ENCODE peak calls at places on chromosomes 2 and 18, in nine cellular contexts. One of them, this sample, is unnamed.

GRCh38 chr2:223180463-223180862 is 128.5 kb downstream of the KCNE4 start:
- DNase-seq in neural progenitor cell: no peak
- DNase-seq in IMR-90: no peak
- DNase-seq in colonic mucosa: no peak
- DNase-seq in cardiac muscle cell: no peak
- DNase-seq in PC-3: no peak
- DNase-seq in CD8-positive, alpha-beta memory T cell: no peak
- DNase-seq in CD4-positive, CD25-positive, alpha-beta regulatory T cell: no peak
- DNase-seq in heart right ventricle: no peak
- DNase-seq in this sample: no peak

GRCh38 chr2:19217203-19217602 is 141.2 kb downstream of the OSR1 start:
- DNase-seq in colonic mucosa: no peak
- DNase-seq in heart right ventricle: no peak
- DNase-seq in PC-3: no peak
- DNase-seq in neural progenitor cell: no peak
- DNase-seq in CD8-positive, alpha-beta memory T cell: no peak
- DNase-seq in CD4-positive, CD25-positive, alpha-beta regulatory T cell: no peak
- DNase-seq in IMR-90: no peak
- DNase-seq in cardiac muscle cell: peak; percentile 30
- DNase-seq in this sample: no peak

GRCh38 chr2:10717630-10718029 is 3.8 kb upstream of the ATP6V1C2 start:
- DNase-seq in neural progenitor cell: no peak
- DNase-seq in heart right ventricle: no peak
- DNase-seq in cardiac muscle cell: peak; percentile 65
- DNase-seq in IMR-90: peak; percentile 61
- DNase-seq in colonic mucosa: no peak
- DNase-seq in CD8-positive, alpha-beta memory T cell: no peak
- DNase-seq in CD4-positive, CD25-positive, alpha-beta regulatory T cell: no peak
- DNase-seq in PC-3: peak; percentile 91
- DNase-seq in this sample: peak; percentile 77

GRCh38 chr18:7676253-7676873 is 109.2 kb downstream of the PTPRM start:
- DNase-seq in cardiac muscle cell: no peak
- DNase-seq in PC-3: no peak
- DNase-seq in neural progenitor cell: no peak
- DNase-seq in CD4-positive, CD25-positive, alpha-beta regulatory T cell: no peak
- DNase-seq in CD8-positive, alpha-beta memory T cell: no peak
- DNase-seq in heart right ventricle: no peak
- DNase-seq in colonic mucosa: no peak
- DNase-seq in IMR-90: no peak
- DNase-seq in this sample: no peak

GRCh38 chr2:224268441-224268840 is 133.5 kb downstream of the FAM124B start:
- DNase-seq in PC-3: peak; percentile 97
- DNase-seq in cardiac muscle cell: peak; percentile 91
- DNase-seq in CD4-positive, CD25-positive, alpha-beta regulatory T cell: no peak
- DNase-seq in CD8-positive, alpha-beta memory T cell: no peak
- DNase-seq in neural progenitor cell: no peak
- DNase-seq in colonic mucosa: no peak
- DNase-seq in heart right ventricle: no peak
- DNase-seq in IMR-90: peak; percentile 94
- DNase-seq in this sample: peak; percentile 93

GRCh38 chr18:58534535-58535301 is 94.2 kb downstream of the ALPK2 start:
- DNase-seq in heart right ventricle: no peak
- DNase-seq in CD8-positive, alpha-beta memory T cell: no peak
- DNase-seq in IMR-90: no peak
- DNase-seq in colonic mucosa: no peak
- DNase-seq in CD4-positive, CD25-positive, alpha-beta regulatory T cell: no peak
- DNase-seq in neural progenitor cell: no peak
- DNase-seq in PC-3: no peak
- DNase-seq in cardiac muscle cell: no peak
- DNase-seq in this sample: no peak

GRCh38 chr2:5803547-5803946 is 111.4 kb downstream of the SOX11 start:
- DNase-seq in CD8-positive, alpha-beta memory T cell: no peak
- DNase-seq in heart right ventricle: no peak
- DNase-seq in PC-3: no peak
- DNase-seq in cardiac muscle cell: no peak
- DNase-seq in neural progenitor cell: peak; percentile 79
- DNase-seq in CD4-positive, CD25-positive, alpha-beta regulatory T cell: no peak
- DNase-seq in colonic mucosa: no peak
- DNase-seq in IMR-90: peak; percentile 89
- DNase-seq in this sample: peak; percentile 26

GRCh38 chr2:203909192-203909945 is 27.2 kb upstream of the ICOS start:
- DNase-seq in IMR-90: peak; percentile 80
- DNase-seq in CD4-positive, CD25-positive, alpha-beta regulatory T cell: no peak
- DNase-seq in PC-3: peak; percentile 67
- DNase-seq in neural progenitor cell: peak; percentile 53
- DNase-seq in cardiac muscle cell: peak; percentile 79
- DNase-seq in heart right ventricle: no peak
- DNase-seq in colonic mucosa: peak; percentile 37
- DNase-seq in CD8-positive, alpha-beta memory T cell: no peak
- DNase-seq in this sample: peak; percentile 84

GRCh38 chr2:31397099-31397498 is 17.4 kb downstream of the XDH start:
- DNase-seq in CD8-positive, alpha-beta memory T cell: no peak
- DNase-seq in cardiac muscle cell: no peak
- DNase-seq in PC-3: no peak
- DNase-seq in IMR-90: no peak
- DNase-seq in colonic mucosa: no peak
- DNase-seq in heart right ventricle: peak; percentile 58
- DNase-seq in CD4-positive, CD25-positive, alpha-beta regulatory T cell: no peak
- DNase-seq in neural progenitor cell: no peak
- DNase-seq in this sample: no peak

GRCh38 chr2:219178377-219179175 is 501 bp downstream of the RETREG2 start:
- DNase-seq in heart right ventricle: peak; percentile 66
- DNase-seq in neural progenitor cell: peak; percentile 81
- DNase-seq in PC-3: peak; percentile 13
- DNase-seq in cardiac muscle cell: peak; percentile 47
- DNase-seq in CD4-positive, CD25-positive, alpha-beta regulatory T cell: peak; percentile 44
- DNase-seq in IMR-90: peak; percentile 15
- DNase-seq in CD8-positive, alpha-beta memory T cell: peak; percentile 47
- DNase-seq in colonic mucosa: peak; percentile 71
- DNase-seq in this sample: no peak

GRCh38 chr18:25456284-25456683 is 104.3 kb upstream of the ZNF521 start:
- DNase-seq in heart right ventricle: peak; percentile 22
- DNase-seq in neural progenitor cell: no peak
- DNase-seq in colonic mucosa: no peak
- DNase-seq in PC-3: no peak
- DNase-seq in CD4-positive, CD25-positive, alpha-beta regulatory T cell: no peak
- DNase-seq in IMR-90: no peak
- DNase-seq in cardiac muscle cell: peak; percentile 9
- DNase-seq in CD8-positive, alpha-beta memory T cell: no peak
- DNase-seq in this sample: no peak

GRCh38 chr2:231512222-231512621 is 18.0 kb downstream of the NMUR1 start:
- DNase-seq in PC-3: no peak
- DNase-seq in CD4-positive, CD25-positive, alpha-beta regulatory T cell: no peak
- DNase-seq in heart right ventricle: no peak
- DNase-seq in CD8-positive, alpha-beta memory T cell: no peak
- DNase-seq in cardiac muscle cell: peak; percentile 56
- DNase-seq in neural progenitor cell: no peak
- DNase-seq in colonic mucosa: no peak
- DNase-seq in IMR-90: no peak
- DNase-seq in this sample: peak; percentile 31

GRCh38 chr2:80209458-80209857 is 95.1 kb downstream of the LRRTM1 start:
- DNase-seq in heart right ventricle: no peak
- DNase-seq in IMR-90: no peak
- DNase-seq in neural progenitor cell: no peak
- DNase-seq in PC-3: no peak
- DNase-seq in cardiac muscle cell: no peak
- DNase-seq in CD4-positive, CD25-positive, alpha-beta regulatory T cell: no peak
- DNase-seq in CD8-positive, alpha-beta memory T cell: no peak
- DNase-seq in colonic mucosa: no peak
- DNase-seq in this sample: no peak

GRCh38 chr18:8424917-8425725 is 184.1 kb upstream of the RAB12 start:
- DNase-seq in CD4-positive, CD25-positive, alpha-beta regulatory T cell: no peak
- DNase-seq in IMR-90: peak; percentile 75
- DNase-seq in colonic mucosa: no peak
- DNase-seq in neural progenitor cell: no peak
- DNase-seq in PC-3: peak; percentile 97
- DNase-seq in CD8-positive, alpha-beta memory T cell: no peak
- DNase-seq in heart right ventricle: no peak
- DNase-seq in cardiac muscle cell: peak; percentile 57
- DNase-seq in this sample: peak; percentile 87

GRCh38 chr2:177296047-177296446 is 31.5 kb upstream of the NFE2L2 start:
- DNase-seq in cardiac muscle cell: peak; percentile 46
- DNase-seq in CD8-positive, alpha-beta memory T cell: no peak
- DNase-seq in IMR-90: peak; percentile 31
- DNase-seq in neural progenitor cell: no peak
- DNase-seq in colonic mucosa: no peak
- DNase-seq in PC-3: peak; percentile 57
- DNase-seq in heart right ventricle: no peak
- DNase-seq in CD4-positive, CD25-positive, alpha-beta regulatory T cell: no peak
- DNase-seq in this sample: peak; percentile 70

GRCh38 chr2:236193026-236193425 is 24.8 kb upstream of the GBX2 start:
- DNase-seq in neural progenitor cell: no peak
- DNase-seq in PC-3: no peak
- DNase-seq in cardiac muscle cell: no peak
- DNase-seq in colonic mucosa: no peak
- DNase-seq in CD4-positive, CD25-positive, alpha-beta regulatory T cell: no peak
- DNase-seq in CD8-positive, alpha-beta memory T cell: no peak
- DNase-seq in IMR-90: no peak
- DNase-seq in heart right ventricle: no peak
- DNase-seq in this sample: no peak

GRCh38 chr2:204401114-204401513 is 144.2 kb upstream of the PARD3B start:
- DNase-seq in cardiac muscle cell: no peak
- DNase-seq in PC-3: no peak
- DNase-seq in colonic mucosa: no peak
- DNase-seq in CD8-positive, alpha-beta memory T cell: no peak
- DNase-seq in heart right ventricle: no peak
- DNase-seq in CD4-positive, CD25-positive, alpha-beta regulatory T cell: no peak
- DNase-seq in neural progenitor cell: no peak
- DNase-seq in IMR-90: peak; percentile 16
- DNase-seq in this sample: no peak

GRCh38 chr2:26396734-26397298 is 4.9 kb upstream of the DRC1 start:
- DNase-seq in heart right ventricle: no peak
- DNase-seq in colonic mucosa: no peak
- DNase-seq in neural progenitor cell: no peak
- DNase-seq in IMR-90: no peak
- DNase-seq in CD8-positive, alpha-beta memory T cell: no peak
- DNase-seq in PC-3: no peak
- DNase-seq in cardiac muscle cell: no peak
- DNase-seq in CD4-positive, CD25-positive, alpha-beta regulatory T cell: no peak
- DNase-seq in this sample: no peak

GRCh38 chr2:45888167-45888566 is 236.7 kb downstream of the PRKCE start:
- DNase-seq in colonic mucosa: no peak
- DNase-seq in cardiac muscle cell: peak; percentile 72
- DNase-seq in CD8-positive, alpha-beta memory T cell: no peak
- DNase-seq in PC-3: no peak
- DNase-seq in neural progenitor cell: no peak
- DNase-seq in heart right ventricle: no peak
- DNase-seq in IMR-90: peak; percentile 66
- DNase-seq in CD4-positive, CD25-positive, alpha-beta regulatory T cell: no peak
- DNase-seq in this sample: peak; percentile 80

GRCh38 chr18:9867454-9867732 is 18.4 kb upstream of the TXNDC2 start:
- DNase-seq in PC-3: no peak
- DNase-seq in heart right ventricle: no peak
- DNase-seq in colonic mucosa: no peak
- DNase-seq in neural progenitor cell: no peak
- DNase-seq in CD4-positive, CD25-positive, alpha-beta regulatory T cell: no peak
- DNase-seq in CD8-positive, alpha-beta memory T cell: no peak
- DNase-seq in cardiac muscle cell: no peak
- DNase-seq in IMR-90: no peak
- DNase-seq in this sample: no peak

GRCh38 chr2:86048888-86049287 is 56.8 kb downstream of the POLR1A start:
- DNase-seq in CD8-positive, alpha-beta memory T cell: no peak
- DNase-seq in IMR-90: no peak
- DNase-seq in colonic mucosa: no peak
- DNase-seq in cardiac muscle cell: no peak
- DNase-seq in heart right ventricle: no peak
- DNase-seq in neural progenitor cell: no peak
- DNase-seq in CD4-positive, CD25-positive, alpha-beta regulatory T cell: no peak
- DNase-seq in PC-3: no peak
- DNase-seq in this sample: peak; percentile 34

DNA sequence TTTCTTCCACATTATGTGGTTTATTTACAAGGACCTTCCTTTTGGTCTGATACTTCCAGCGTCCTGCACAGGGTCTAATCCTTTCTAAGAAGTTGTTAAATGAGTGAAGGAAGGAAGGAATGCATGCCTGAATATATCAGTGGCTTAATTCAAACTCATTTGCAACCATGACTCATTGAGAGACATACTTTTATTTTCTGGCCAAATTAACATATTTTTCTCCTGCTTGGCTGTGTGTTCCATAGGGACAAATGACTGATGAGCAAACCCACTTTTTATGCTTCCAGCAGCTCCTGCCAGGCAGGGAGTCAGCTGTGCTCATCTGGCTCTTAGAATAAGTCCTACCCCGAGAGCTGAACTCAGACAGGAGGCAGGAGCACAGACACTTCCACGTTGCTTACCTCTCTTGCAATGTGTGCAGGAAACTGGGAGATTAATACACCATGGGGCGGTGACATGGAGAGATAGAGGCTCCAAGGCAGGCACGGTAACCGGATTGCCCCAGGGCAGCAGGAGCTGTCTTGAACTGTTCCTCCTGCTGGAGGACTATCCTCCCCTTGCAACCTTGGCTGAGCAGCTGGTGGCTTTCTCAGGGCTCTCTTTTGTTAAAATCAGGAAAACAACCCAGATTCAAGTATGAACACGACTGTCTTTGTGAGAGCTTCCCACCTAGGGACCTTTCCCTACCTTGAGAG is 667.5 kb upstream of the HS6ST1 start:
- DNase-seq in cardiac muscle cell: peak; percentile 2
- DNase-seq in CD8-positive, alpha-beta memory T cell: no peak
- DNase-seq in colonic mucosa: no peak
- DNase-seq in neural progenitor cell: no peak
- DNase-seq in heart right ventricle: no peak
- DNase-seq in PC-3: no peak
- DNase-seq in CD4-positive, CD25-positive, alpha-beta regulatory T cell: no peak
- DNase-seq in IMR-90: no peak
- DNase-seq in this sample: no peak
- H3K27ac ChIP-seq in cardiac muscle cell: no peak overlapping the region
- H3K27ac ChIP-seq in CD8-positive, alpha-beta memory T cell: no peak overlapping the region
- H3K27ac ChIP-seq in colonic mucosa: no peak overlapping the region
- H3K27ac ChIP-seq in neural progenitor cell: no peak overlapping the region
- H3K27ac ChIP-seq in heart right ventricle: no peak overlapping the region
- H3K27ac ChIP-seq in PC-3: no peak overlapping the region
- H3K27ac ChIP-seq in CD4-positive, CD25-positive, alpha-beta regulatory T cell: no peak overlapping the region
- H3K27ac ChIP-seq in IMR-90: no peak overlapping the region
- H3K27ac ChIP-seq in this sample: no peak overlapping the region

GRCh38 chr2:216308532-216308931 is 63.8 kb downstream of the MARCHF4 start:
- DNase-seq in IMR-90: peak; percentile 71
- DNase-seq in neural progenitor cell: no peak
- DNase-seq in cardiac muscle cell: no peak
- DNase-seq in colonic mucosa: no peak
- DNase-seq in heart right ventricle: no peak
- DNase-seq in CD8-positive, alpha-beta memory T cell: no peak
- DNase-seq in CD4-positive, CD25-positive, alpha-beta regulatory T cell: no peak
- DNase-seq in PC-3: no peak
- DNase-seq in this sample: peak; percentile 28
- H3K27ac ChIP-seq in IMR-90: no peak overlapping the region
- H3K27ac ChIP-seq in neural progenitor cell: no peak overlapping the region
- H3K27ac ChIP-seq in cardiac muscle cell: no peak overlapping the region
- H3K27ac ChIP-seq in colonic mucosa: no peak overlapping the region
- H3K27ac ChIP-seq in heart right ventricle: no peak overlapping the region
- H3K27ac ChIP-seq in CD8-positive, alpha-beta memory T cell: no peak overlapping the region
- H3K27ac ChIP-seq in CD4-positive, CD25-positive, alpha-beta regulatory T cell: no peak overlapping the region
- H3K27ac ChIP-seq in PC-3: no peak overlapping the region
- H3K27ac ChIP-seq in this sample: no peak overlapping the region

GRCh38 chr18:3256693-3257626 is 5.0 kb upstream of the MYL12B start:
- DNase-seq in heart right ventricle: no peak
- DNase-seq in CD4-positive, CD25-positive, alpha-beta regulatory T cell: no peak
- DNase-seq in colonic mucosa: peak; percentile 12
- DNase-seq in PC-3: peak; percentile 85
- DNase-seq in cardiac muscle cell: no peak
- DNase-seq in CD8-positive, alpha-beta memory T cell: no peak
- DNase-seq in IMR-90: peak; percentile 91
- DNase-seq in neural progenitor cell: no peak
- DNase-seq in this sample: no peak
- H3K27ac ChIP-seq in heart right ventricle: peak overlapping the region; percentile 68
- H3K27ac ChIP-seq in CD4-positive, CD25-positive, alpha-beta regulatory T cell: peak overlapping the region; percentile 60
- H3K27ac ChIP-seq in colonic mucosa: peak overlapping the region; percentile 16
- H3K27ac ChIP-seq in PC-3: peak overlapping the region; percentile 98
- H3K27ac ChIP-seq in cardiac muscle cell: peak overlapping the region; percentile 92
- H3K27ac ChIP-seq in CD8-positive, alpha-beta memory T cell: no peak overlapping the region
- H3K27ac ChIP-seq in IMR-90: peak overlapping the region; percentile 75
- H3K27ac ChIP-seq in neural progenitor cell: no peak overlapping the region
- H3K27ac ChIP-seq in this sample: peak overlapping the region; percentile 76

GRCh38 chr18:3620146-3621119 is 170.5 kb downstream of the TGIF1 start:
- DNase-seq in PC-3: no peak
- DNase-seq in CD4-positive, CD25-positive, alpha-beta regulatory T cell: no peak
- DNase-seq in CD8-positive, alpha-beta memory T cell: no peak
- DNase-seq in IMR-90: no peak
- DNase-seq in colonic mucosa: peak; percentile 55
- DNase-seq in cardiac muscle cell: no peak
- DNase-seq in heart right ventricle: no peak
- DNase-seq in neural progenitor cell: no peak
- DNase-seq in this sample: no peak
- H3K27ac ChIP-seq in PC-3: no peak overlapping the region
- H3K27ac ChIP-seq in CD4-positive, CD25-positive, alpha-beta regulatory T cell: no peak overlapping the region
- H3K27ac ChIP-seq in CD8-positive, alpha-beta memory T cell: peak overlapping the region; percentile 91
- H3K27ac ChIP-seq in IMR-90: no peak overlapping the region
- H3K27ac ChIP-seq in colonic mucosa: no peak overlapping the region
- H3K27ac ChIP-seq in cardiac muscle cell: no peak overlapping the region
- H3K27ac ChIP-seq in heart right ventricle: no peak overlapping the region
- H3K27ac ChIP-seq in neural progenitor cell: no peak overlapping the region
- H3K27ac ChIP-seq in this sample: no peak overlapping the region

This sample was measured in fibroblast of lung.